ENCODE peak calls at places on chromosome 4, in five cellular contexts. V is activated T-cell treated with anti-CD3 and anti-CD28 coated beads, Interleukin-2, amount 50 U/mL, for 72 hours; I is CD8-positive, alpha-beta T cell; H is foreskin keratinocyte; J is naive thymus-derived CD4-positive, alpha-beta T cell. P is an unnamed sample.

GRCh38 chr4:179941911-179942310 is 2301.3 kb upstream of the TENM3 start:
- ATAC-seq in J (no peak), V (no peak), I (no peak), H (no peak), P (no peak)

GRCh38 chr4:185915271-185915670 is 103.3 kb upstream of the SORBS2 start:
- ATAC-seq in H (no peak), I (no peak), V (no peak), J (no peak), P (no peak)

GRCh38 chr4:130141651-130142050 is 1045.7 kb downstream of the C4orf33 start:
- ATAC-seq in J (no peak), I (no peak), V (no peak), H (no peak), P (no peak)

GRCh38 chr4:41119867-41120295 is 94.5 kb downstream of the APBB2 start:
- ATAC-seq in H (no peak), I (no peak), J (no peak), V (no peak), P (no peak)

GRCh38 chr4:40190880-40191815 is 5.7 kb upstream of the RHOH start:
- ATAC-seq in I (peak), H (no peak), V (no peak), J (peak), P (no peak)

GRCh38 chr4:113637823-113638691 is 123.5 kb downstream of the CAMK2D start:
- ATAC-seq in J (no peak), V (no peak), I (no peak), H (no peak), P (peak)

GRCh38 chr4:168993724-168994510 is 16.1 kb downstream of the CBR4 start:
- ATAC-seq in I (no peak), V (no peak), J (peak), H (peak), P (no peak)

GRCh38 chr4:95929448-95930064 is 89.7 kb downstream of the PDHA2 start:
- ATAC-seq in H (no peak), I (no peak), J (no peak), V (no peak), P (no peak)

GRCh38 chr4:107734120-107734519 is 14.1 kb upstream of the PAPSS1 start:
- ATAC-seq in I (no peak), V (no peak), H (peak), J (peak), P (no peak)

GRCh38 chr4:25085621-25086020 is 54.9 kb upstream of the LGI2 start:
- ATAC-seq in I (no peak), J (no peak), H (no peak), V (no peak), P (peak)

GRCh38 chr4:7121861-7122653 is 54.2 kb upstream of the GRPEL1 start:
- ATAC-seq in H (no peak), J (no peak), I (no peak), V (no peak), P (no peak)

GRCh38 chr4:15455290-15455689 is 14.4 kb upstream of the CC2D2A start:
- ATAC-seq in J (no peak), V (no peak), I (no peak), H (no peak), P (no peak)

GRCh38 chr4:83604315-83604714 is 68.4 kb downstream of the GPAT3 start:
- ATAC-seq in I (no peak), J (no peak), H (no peak), V (no peak), P (no peak)

GRCh38 chr4:3237266-3237665 is 11.7 kb upstream of the MSANTD1 start:
- ATAC-seq in H (no peak), I (no peak), J (no peak), V (no peak), P (no peak)

P was measured in esophagus mucosa.